ENCODE peak calls at places on chromosomes 6 and 20, in four cellular contexts. M is HepG2, Z is K562, D is GM12878. I is an unnamed sample.

GRCh38 chr6:56387621-56388413 is 140.4 kb upstream of the COL21A1 start:
- DNase-seq in Z (no peak), M (peak), D (no peak), I (no peak)

GRCh38 chr20:50189681-50190250 is 864 bp upstream of the CEBPB start:
- DNase-seq in D (no peak), Z (no peak), M (peak), I (no peak)

GRCh38 chr20:49287555-49288249 is 9.8 kb upstream of the ZNFX1 start:
- DNase-seq in D (no peak), M (peak), Z (peak), I (no peak)

GRCh38 chr6:137764464-137764863 is 102.6 kb upstream of the TNFAIP3 start:
- DNase-seq in M (no peak), Z (no peak), D (no peak), I (no peak)

GRCh38 chr6:146352163-146352562 is 191.5 kb upstream of the RAB32 start:
- DNase-seq in M (no peak), D (no peak), Z (no peak), I (no peak)

GRCh38 chr6:158154816-158155215 is 13.2 kb downstream of the SERAC1 start:
- DNase-seq in Z (no peak), M (no peak), D (no peak), I (no peak)

GRCh38 chr6:129621252-129621651 is 88.7 kb downstream of the ARHGAP18 start:
- DNase-seq in Z (peak), D (no peak), M (peak), I (no peak)

GRCh38 chr20:610130-611046 is at the start of gene TCF15:
- DNase-seq in D (no peak), M (no peak), Z (peak), I (no peak)

GRCh38 chr20:2688041-2688591 is 4.5 kb upstream of the EBF4 start:
- DNase-seq in M (no peak), D (no peak), Z (peak), I (peak)

GRCh38 chr20:45953672-45954071 is 18.3 kb downstream of the ZNF335 start:
- DNase-seq in M (no peak), D (no peak), Z (no peak), I (no peak)

GRCh38 chr20:34579191-34579661 is 20.7 kb downstream of the MAP1LC3A start:
- DNase-seq in D (no peak), M (peak), Z (no peak), I (no peak)

GRCh38 chr6:131393433-131393832 is 179.6 kb upstream of the ARG1 start:
- DNase-seq in D (no peak), M (no peak), Z (no peak), I (no peak)

GRCh38 chr6:2876210-2877056 is 26.7 kb downstream of the SERPINB9 start:
- DNase-seq in Z (no peak), D (no peak), M (peak), I (no peak)

GRCh38 chr20:58096880-58097813 is 131.3 kb downstream of the ANKRD60 start:
- DNase-seq in Z (no peak), M (no peak), D (no peak), I (no peak)

GRCh38 chr20:49187330-49188100 is 619 bp downstream of the STAU1 start:
- DNase-seq in Z (peak), D (no peak), M (no peak), I (no peak)

GRCh38 chr6:125154184-125155135 is 887 bp downstream of the TPD52L1 start:
- DNase-seq in M (peak), D (no peak), Z (peak), I (peak)
- TF ChIP-seq FOXK2 in M (no peak), D (no peak), Z (no peak), I (no peak)

GRCh38 chr6:134065706-134066105 is 13.3 kb upstream of the SLC2A12 start:
- DNase-seq in M (peak), Z (peak), D (no peak), I (peak)
- TF ChIP-seq SP1 in M (no peak), Z (no peak), D (no peak), I (no peak)

DNA sequence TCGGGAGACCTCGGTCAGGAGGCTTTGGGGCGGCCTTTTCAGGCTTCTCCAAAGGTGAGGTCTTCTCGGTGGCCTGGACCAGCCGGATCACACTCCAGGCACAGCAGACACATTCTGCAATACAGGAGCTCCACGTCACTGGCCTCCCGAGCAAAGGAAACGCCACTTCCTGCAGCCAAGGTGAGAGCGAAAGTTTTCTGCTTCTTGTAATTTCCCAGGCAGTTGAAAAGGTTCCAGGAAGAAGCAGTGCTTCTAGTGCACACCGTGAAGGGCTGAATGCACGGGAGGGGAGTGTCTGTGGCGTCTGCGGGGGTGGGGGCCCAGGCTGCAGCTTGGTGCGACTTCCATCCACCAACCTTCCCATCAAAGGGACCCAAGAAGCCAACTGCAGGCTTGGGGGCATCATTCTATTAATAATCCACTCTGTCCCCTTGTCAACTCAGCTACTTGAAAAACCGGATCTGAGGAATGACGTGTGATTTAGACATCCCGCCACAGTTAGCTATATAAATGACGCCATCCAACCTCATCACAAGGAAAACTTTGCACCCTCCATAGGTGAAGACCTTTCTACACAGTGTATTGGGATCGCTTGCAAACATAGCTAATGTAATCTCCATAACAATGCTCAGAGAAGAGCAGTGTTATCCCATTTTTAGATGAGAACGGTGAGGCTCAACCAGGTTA is 61.1 kb downstream of the NFATC2 start:
- DNase-seq in Z (no peak), D (no peak), M (no peak), I (no peak)
- TF ChIP-seq BHLHE40 in Z (no peak), D (peak), M (no peak), I (no peak)

DNA sequence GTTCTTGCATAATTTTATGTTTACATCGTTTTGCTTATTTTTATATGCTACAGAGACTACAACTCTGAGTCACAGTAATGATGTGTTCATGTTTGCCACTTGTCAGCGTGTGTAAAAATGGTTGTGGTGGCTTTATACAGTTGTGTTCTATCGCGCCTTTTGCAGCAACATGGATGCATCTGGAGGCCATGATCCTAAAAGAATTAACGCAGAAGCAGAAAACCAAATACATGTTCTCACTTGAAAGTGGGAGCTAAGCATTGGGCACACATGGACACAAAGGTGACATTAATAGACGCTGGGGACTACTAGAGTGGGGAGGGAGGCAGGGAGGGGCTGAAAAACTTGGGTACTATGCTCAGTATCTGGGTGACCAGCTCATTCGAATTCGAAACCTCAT is 996 bp upstream of the SEC23B start:
- DNase-seq in D (no peak), M (no peak), Z (no peak), I (no peak)
- TF ChIP-seq FOXK2 in D (no peak), M (no peak), Z (no peak), I (no peak)

DNA sequence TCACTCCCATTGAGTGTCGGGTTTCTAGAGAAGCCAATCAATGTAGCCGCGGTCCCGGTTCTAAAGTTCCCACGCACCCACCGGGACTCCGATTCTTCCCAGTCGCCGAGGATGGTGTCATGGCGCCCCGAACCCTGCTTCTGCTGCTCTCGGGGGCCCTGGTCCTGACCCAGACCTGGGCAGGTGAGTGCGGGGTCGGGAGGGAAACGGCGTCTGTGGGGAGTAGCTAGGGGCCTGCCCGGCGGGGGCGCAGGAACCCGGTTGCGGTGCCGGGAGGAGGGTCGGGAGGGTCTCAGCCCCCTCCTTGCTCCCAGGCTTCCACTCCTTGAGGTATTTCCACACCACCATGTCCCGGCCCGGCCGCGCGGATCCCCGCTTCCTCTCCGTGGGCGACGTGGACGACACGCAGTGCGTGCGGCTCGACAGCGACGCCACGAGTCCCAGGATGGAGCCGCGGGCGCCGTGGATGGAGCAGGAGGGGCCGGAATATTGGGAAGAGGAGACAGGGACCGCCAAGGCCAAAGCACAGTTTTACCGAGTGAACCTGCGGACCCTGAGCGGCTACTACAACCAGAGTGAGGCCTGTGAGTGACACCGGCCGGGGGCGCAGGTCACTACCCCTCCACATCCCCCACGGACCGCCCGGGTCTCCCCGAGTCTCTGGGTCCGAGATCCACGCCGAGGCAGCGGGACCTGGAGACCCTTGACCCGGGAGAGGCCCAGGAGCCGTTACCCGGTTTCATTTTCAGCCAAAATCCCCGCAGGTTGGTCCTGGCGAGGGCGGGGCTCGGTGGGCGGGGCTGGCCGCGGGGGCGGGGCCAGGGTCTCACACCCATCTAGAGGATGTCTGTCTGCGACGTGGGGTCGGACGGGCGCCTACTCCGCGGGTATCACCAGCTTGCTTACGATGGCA is 35.2 kb upstream of the HLA-G start:
- DNase-seq in D (no peak), Z (peak), M (no peak), I (peak)
- TF ChIP-seq SP1 in D (no peak), Z (no peak), M (no peak), I (no peak)

I was measured in HEK293T.